ENCODE peak calls at places on chromosomes 12 and 14, in four cellular contexts. I is HepG2, Q is K562, O is GM12878. W is an unnamed sample.

GRCh38 chr12:7151532-7151931 is 21.4 kb downstream of the CLSTN3 start:
- DNase-seq in O (no peak), I (no peak), Q (no peak), W (no peak)

GRCh38 chr14:67335781-67336180 is 23.8 kb downstream of the ATP6V1D start:
- DNase-seq in Q (no peak), O (no peak), I (peak; percentile 56), W (peak; percentile 27)

GRCh38 chr12:53725824-53726223 is 1.4 kb downstream of the CALCOCO1 start:
- DNase-seq in Q (peak; percentile 31), O (no peak), I (no peak), W (no peak)

GRCh38 chr14:55588259-55588699 is 8.3 kb downstream of the KTN1 start:
- DNase-seq in I (no peak), Q (no peak), O (no peak), W (no peak)

GRCh38 chr12:93065896-93066295 is 136.8 kb upstream of the EEA1 start:
- DNase-seq in O (no peak), Q (no peak), I (no peak), W (no peak)

GRCh38 chr12:10540776-10541205 is 35.1 kb downstream of the EIF2S3B start:
- DNase-seq in Q (no peak), I (no peak), O (peak; percentile 79), W (no peak)

GRCh38 chr14:104893435-104894207 is 28.6 kb downstream of the CEP170B start:
- DNase-seq in O (no peak), Q (no peak), I (no peak), W (no peak)

GRCh38 chr14:104746951-104747481 is 5.9 kb upstream of the SIVA1 start:
- DNase-seq in O (no peak), Q (no peak), I (no peak), W (no peak)

GRCh38 chr12:92765871-92766270 is 63.1 kb downstream of the PLEKHG7 start:
- DNase-seq in I (peak; percentile 38), O (no peak), Q (no peak), W (no peak)

GRCh38 chr12:78712834-78713455 is 151.6 kb upstream of the SYT1 start:
- DNase-seq in O (no peak), I (no peak), Q (no peak), W (no peak)

GRCh38 chr14:29637406-29637805 is 290.2 kb downstream of the PRKD1 start:
- DNase-seq in Q (no peak), I (no peak), O (no peak), W (no peak)

GRCh38 chr14:103828315-103828967 is 18.9 kb downstream of the PPP1R13B start:
- DNase-seq in Q (no peak), I (no peak), O (no peak), W (no peak)

GRCh38 chr12:24899503-24900098 is 49.3 kb downstream of the BCAT1 start:
- DNase-seq in I (no peak), Q (no peak), O (no peak), W (no peak)

GRCh38 chr14:90453401-90453951 is 56.6 kb downstream of the CALM1 start:
- DNase-seq in Q (no peak), O (no peak), I (no peak), W (peak; percentile 67)

GRCh38 chr12:66555113-66555512 is 123.8 kb downstream of the GRIP1 start:
- DNase-seq in Q (no peak), O (no peak), I (no peak), W (no peak)

GRCh38 chr12:88982694-88983093 is 369.6 kb downstream of the DUSP6 start:
- DNase-seq in I (no peak), Q (no peak), O (no peak), W (no peak)

GRCh38 chr12:88951860-88952483 is 371.7 kb upstream of the KITLG start:
- DNase-seq in O (no peak), I (no peak), Q (no peak), W (no peak)

GRCh38 chr12:130796985-130797686 is 41.9 kb downstream of the STX2 start:
- DNase-seq in O (no peak), Q (no peak), I (no peak), W (no peak)

GRCh38 chr14:89320381-89321000 is 96.5 kb downstream of the FOXN3 start:
- DNase-seq in I (no peak), O (no peak), Q (no peak), W (no peak)

GRCh38 chr12:6292606-6293005 is 17.9 kb upstream of the PLEKHG6 start:
- DNase-seq in O (no peak), I (peak; percentile 43), Q (no peak), W (no peak)

GRCh38 chr12:22938323-22938722 is 313.4 kb downstream of the ETNK1 start:
- DNase-seq in Q (no peak), O (no peak), I (no peak), W (no peak)

GRCh38 chr12:44405267-44405666 is 470.8 kb downstream of the NELL2 start:
- DNase-seq in O (no peak), I (no peak), Q (no peak), W (no peak)

GRCh38 chr14:100472094-100472455 is 115.1 kb downstream of the BEGAIN start:
- DNase-seq in I (no peak), Q (no peak), O (no peak), W (no peak)

GRCh38 chr12:40271981-40272664 is 47.3 kb downstream of the LRRK2 start:
- DNase-seq in Q (no peak), O (no peak), I (no peak), W (no peak)

GRCh38 chr12:78931466-78931990 is 67.0 kb downstream of the SYT1 start:
- DNase-seq in Q (no peak), I (no peak), O (no peak), W (peak; percentile 40)

GRCh38 chr14:63853831-63854293 is 1.1 kb downstream of the SYNE2 start:
- DNase-seq in Q (no peak), O (no peak), I (peak; percentile 20), W (peak; percentile 60)

GRCh38 chr12:49505672-49506071 is 33.2 kb upstream of the KCNH3 start:
- DNase-seq in I (no peak), Q (no peak), O (no peak), W (no peak)

GRCh38 chr12:116242740-116243139 is 34.8 kb downstream of the MED13L start:
- DNase-seq in I (no peak), O (no peak), Q (no peak), W (no peak)

GRCh38 chr12:116246490-116247179 is 30.9 kb downstream of the MED13L start:
- DNase-seq in I (no peak), O (no peak), Q (no peak), W (no peak)

GRCh38 chr12:116244001-116244400 is 33.5 kb downstream of the MED13L start:
- DNase-seq in I (no peak), Q (no peak), O (no peak), W (no peak)

GRCh38 chr12:116245189-116245588 is 32.3 kb downstream of the MED13L start:
- DNase-seq in I (no peak), O (no peak), Q (no peak), W (no peak)

GRCh38 chr12:116244474-116245090 is 32.9 kb downstream of the MED13L start:
- DNase-seq in Q (no peak), O (no peak), I (no peak), W (no peak)
- TF ChIP-seq NFIC in Q (no peak), O (no peak), I (no peak), W (no peak)

GRCh38 chr14:24143511-24143910 is 2.1 kb upstream of the EMC9 start:
- DNase-seq in Q (no peak), I (no peak), O (no peak), W (no peak)
- TF ChIP-seq NFIC in Q (no peak), I (no peak), O (no peak), W (no peak)

GRCh38 chr14:77458249-77458950 is 507 bp downstream of the AHSA1 start:
- DNase-seq in I (peak; percentile 40), O (no peak), Q (peak; percentile 33), W (peak; percentile 59)
- TF ChIP-seq NFIC in I (no peak), O (no peak), Q (no peak), W (no peak)

DNA sequence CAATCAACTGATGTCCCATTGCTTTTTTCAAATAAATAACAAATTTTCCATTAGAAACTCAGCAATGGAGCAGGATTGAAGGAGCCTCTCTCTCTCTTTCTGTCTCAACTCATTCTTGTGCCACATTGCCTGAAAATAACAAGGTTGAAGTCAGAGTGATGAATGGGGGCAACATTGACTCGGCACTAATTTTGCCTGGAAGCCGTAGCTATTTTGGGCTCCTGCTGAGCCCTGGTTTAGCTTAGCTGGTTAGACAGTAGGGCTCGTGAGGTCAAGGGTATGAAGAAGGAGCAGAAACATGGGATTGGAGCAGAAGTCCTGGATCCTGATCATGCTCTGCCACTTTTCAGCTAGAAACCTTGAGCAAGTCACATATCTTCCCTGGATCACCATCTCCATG is 38.9 kb downstream of the WSCD2 start:
- DNase-seq in I (no peak), Q (no peak), O (no peak), W (no peak)
- TF ChIP-seq NFIC in I (no peak), Q (no peak), O (no peak), W (no peak)

GRCh38 chr12:5088586-5089264 is 45.0 kb downstream of the KCNA5 start:
- DNase-seq in O (no peak), I (no peak), Q (no peak), W (peak; percentile 27)

GRCh38 chr12:5083955-5084849 is 40.5 kb downstream of the KCNA5 start:
- DNase-seq in O (peak; percentile 23), I (peak; percentile 24), Q (peak; percentile 43), W (peak; percentile 66)

GRCh38 chr12:5081016-5081415 is 37.3 kb downstream of the KCNA5 start:
- DNase-seq in Q (no peak), I (no peak), O (no peak), W (no peak)

GRCh38 chr12:5087831-5088554 is 44.3 kb downstream of the KCNA5 start:
- DNase-seq in O (no peak), Q (no peak), I (no peak), W (no peak)

GRCh38 chr12:5085896-5086295 is 42.2 kb downstream of the KCNA5 start:
- DNase-seq in O (no peak), I (no peak), Q (no peak), W (no peak)
- TF ChIP-seq NFIC in O (no peak), I (no peak), Q (no peak), W (peak; percentile 87)

W was measured in SK-N-SH.